ENCODE peak calls at places on chromosomes 4 and X, in seven cellular contexts. H is HS-27A, F is transverse colon, E is H7, K is HTR-8/SVneo, I is IMR-90, W is endothelial cell of umbilical vein. O is an unnamed sample.

GRCh38 chr4:40038972-40039371 is 17.7 kb upstream of the N4BP2 start:
- DNase-seq in H (no peak), F (no peak), E (no peak), K (no peak), I (peak; percentile 50), W (peak; percentile 43), O (no peak)

GRCh38 chr4:173505924-173506779 is 23.9 kb downstream of the HAND2 start:
- DNase-seq in H (no peak), F (peak; percentile 63), E (peak; percentile 89), K (peak; percentile 73), I (peak; percentile 45), W (peak; percentile 25), O (no peak)

GRCh38 chr4:151031831-151032605 is 16.9 kb upstream of the LRBA start:
- DNase-seq in H (no peak), F (no peak), E (no peak), K (peak; percentile 41), I (peak; percentile 71), W (peak; percentile 97), O (no peak)

GRCh38 chrX:20056704-20057103 is 60.0 kb downstream of the MAP7D2 start:
- DNase-seq in H (no peak), F (no peak), E (no peak), K (no peak), I (peak; percentile 41), W (no peak), O (no peak)

GRCh38 chr4:67437974-67438713 is 107.2 kb downstream of the CENPC start:
- DNase-seq in H (no peak), F (no peak), E (no peak), K (no peak), I (peak; percentile 85), W (peak; percentile 80), O (peak; percentile 68)

GRCh38 chr4:143224255-143224654 is 39.5 kb downstream of the USP38 start:
- DNase-seq in H (no peak), F (no peak), E (no peak), K (no peak), I (no peak), W (no peak), O (no peak)

GRCh38 chr4:152166567-152166966 is 369.3 kb downstream of the FBXW7 start:
- DNase-seq in H (no peak), F (no peak), E (peak; percentile 48), K (no peak), I (no peak), W (peak; percentile 9), O (no peak)

GRCh38 chr4:151930372-151930771 is 169.6 kb upstream of the GATB start:
- DNase-seq in H (no peak), F (no peak), E (no peak), K (no peak), I (no peak), W (no peak), O (no peak)

GRCh38 chrX:53481093-53481492 is 46.9 kb upstream of the HSD17B10 start:
- DNase-seq in H (no peak), F (peak; percentile 19), E (no peak), K (no peak), I (no peak), W (no peak), O (no peak)

GRCh38 chr4:124641715-124642380 is 70.7 kb downstream of the ANKRD50 start:
- DNase-seq in H (peak; percentile 62), F (no peak), E (no peak), K (peak; percentile 12), I (peak; percentile 94), W (peak; percentile 86), O (peak; percentile 90)

GRCh38 chrX:147376601-147377387 is 534.9 kb upstream of the FMR1 start:
- DNase-seq in H (no peak), F (no peak), E (no peak), K (no peak), I (no peak), W (no peak), O (no peak)

GRCh38 chrX:15349046-15349445 is 13.7 kb upstream of the PIGA start:
- DNase-seq in H (no peak), F (peak; percentile 13), E (peak; percentile 54), K (peak; percentile 47), I (peak; percentile 73), W (peak; percentile 64), O (peak; percentile 19)

GRCh38 chrX:103918584-103919335 is 43.7 kb upstream of the TMSB15B start:
- DNase-seq in H (no peak), F (peak; percentile 68), E (peak; percentile 79), K (peak; percentile 13), I (peak; percentile 59), W (peak; percentile 76), O (no peak)

GRCh38 chrX:24376403-24376802 is 16.0 kb downstream of the SUPT20HL1 start:
- DNase-seq in H (no peak), F (no peak), E (no peak), K (no peak), I (no peak), W (no peak), O (no peak)

GRCh38 chr4:37383579-37384229 is 139.2 kb downstream of the NWD2 start:
- DNase-seq in H (no peak), F (peak; percentile 15), E (peak; percentile 29), K (peak; percentile 23), I (peak; percentile 5), W (peak; percentile 13), O (no peak)

GRCh38 chrX:109472939-109473713 is 8.8 kb downstream of the GUCY2F start:
- DNase-seq in H (no peak), F (no peak), E (peak; percentile 34), K (no peak), I (peak; percentile 31), W (peak; percentile 77), O (no peak)

GRCh38 chr4:187309456-187309855 is 585.8 kb upstream of the FAT1 start:
- DNase-seq in H (no peak), F (no peak), E (no peak), K (no peak), I (peak; percentile 69), W (no peak), O (no peak)

GRCh38 chr4:71862315-71862714 is 78.4 kb upstream of the GC start:
- DNase-seq in H (no peak), F (no peak), E (no peak), K (no peak), I (no peak), W (no peak), O (no peak)

GRCh38 chr4:158578476-158578875 is 56.8 kb downstream of the RXFP1 start:
- DNase-seq in H (no peak), F (no peak), E (no peak), K (peak; percentile 27), I (peak; percentile 51), W (peak; percentile 52), O (peak; percentile 19)

GRCh38 chr4:122898370-122899150 is 23.8 kb downstream of the NUDT6 start:
- DNase-seq in H (peak; percentile 74), F (no peak), E (no peak), K (peak; percentile 76), I (peak; percentile 92), W (peak; percentile 90), O (peak; percentile 75)

GRCh38 chr4:121156822-121157769 is 7.0 kb downstream of the TNIP3 start:
- DNase-seq in H (no peak), F (peak; percentile 39), E (peak; percentile 61), K (peak; percentile 10), I (peak; percentile 15), W (peak; percentile 24), O (no peak)

GRCh38 chrX:13693341-13693871 is 4.5 kb downstream of the RAB9A start:
- DNase-seq in H (no peak), F (no peak), E (peak; percentile 47), K (no peak), I (no peak), W (no peak), O (no peak)

GRCh38 chrX:23742693-23743622 is at the start of gene ACOT9:
- DNase-seq in H (peak; percentile 69), F (peak; percentile 91), E (peak; percentile 92), K (peak; percentile 86), I (peak; percentile 95), W (peak; percentile 94), O (peak; percentile 81)

GRCh38 chr4:8353912-8354453 is 84.4 kb downstream of the HTRA3 start:
- DNase-seq in H (no peak), F (peak; percentile 5), E (no peak), K (no peak), I (peak; percentile 78), W (no peak), O (peak; percentile 63)

GRCh38 chrX:115036029-115036428 is 18.6 kb upstream of the IL13RA2 start:
- DNase-seq in H (no peak), F (no peak), E (no peak), K (no peak), I (no peak), W (no peak), O (no peak)

GRCh38 chr4:34170941-34171340 is 2073.4 kb downstream of the ARAP2 start:
- DNase-seq in H (no peak), F (no peak), E (no peak), K (no peak), I (peak; percentile 31), W (no peak), O (no peak)

GRCh38 chr4:38943355-38943754 is 75.7 kb downstream of the FAM114A1 start:
- DNase-seq in H (no peak), F (peak; percentile 71), E (no peak), K (no peak), I (peak; percentile 85), W (no peak), O (no peak)

GRCh38 chr4:8304827-8305695 is 35.5 kb downstream of the HTRA3 start:
- DNase-seq in H (no peak), F (no peak), E (no peak), K (no peak), I (no peak), W (no peak), O (no peak)

GRCh38 chrX:132671229-132671641 is 182.4 kb upstream of the MBNL3 start:
- DNase-seq in H (no peak), F (no peak), E (peak; percentile 19), K (no peak), I (peak; percentile 4), W (no peak), O (peak; percentile 1)

GRCh38 chr4:156970501-156971167 is 965 bp downstream of the PDGFC start:
- DNase-seq in H (no peak), F (peak; percentile 61), E (peak; percentile 46), K (peak; percentile 30), I (peak; percentile 62), W (peak; percentile 73), O (no peak)

GRCh38 chr4:2570551-2571222 is 34.2 kb downstream of the FAM193A start:
- DNase-seq in H (no peak), F (no peak), E (peak; percentile 41), K (no peak), I (no peak), W (peak; percentile 17), O (no peak)

GRCh38 chr4:145871209-145871608 is 67.4 kb downstream of the ZNF827 start:
- DNase-seq in H (no peak), F (no peak), E (no peak), K (no peak), I (no peak), W (no peak), O (no peak)

GRCh38 chr4:98341309-98341708 is 80.1 kb downstream of the RAP1GDS1 start:
- DNase-seq in H (no peak), F (no peak), E (no peak), K (peak; percentile 6), I (peak; percentile 48), W (no peak), O (peak; percentile 68)

GRCh38 chr4:6330384-6330767 is 60.7 kb downstream of the WFS1 start:
- DNase-seq in H (no peak), F (no peak), E (no peak), K (no peak), I (no peak), W (no peak), O (no peak)

GRCh38 chr4:41124916-41125548 is 89.3 kb downstream of the APBB2 start:
- DNase-seq in H (peak; percentile 82), F (no peak), E (no peak), K (no peak), I (no peak), W (no peak), O (no peak)